ENCODE peak calls at places on chromosomes 12 and 14, in ten cellular contexts. D, S, T, C, K, O, R, I, U and N are unnamed samples.

GRCh38 chr12:575129-575502 is 88.1 kb downstream of the NINJ2 start:
- DNase-seq in D (peak), I (no peak), U (no peak), S (no peak), O (no peak), C (no peak), R (peak), K (no peak), T (no peak), N (no peak)

GRCh38 chr12:46468159-46468558 is 95.6 kb upstream of the SLC38A2 start:
- DNase-seq in O (no peak), C (peak), I (no peak), U (no peak), T (no peak), R (peak), D (no peak), K (peak), S (no peak), N (no peak)

GRCh38 chr12:1922985-1923384 is 4.5 kb upstream of the CACNA2D4 start:
- DNase-seq in U (no peak), S (no peak), D (peak), R (no peak), C (no peak), K (no peak), O (no peak), I (no peak), T (no peak), N (no peak)

GRCh38 chr12:21353487-21353886 is 18.8 kb upstream of the SLCO1A2 start:
- DNase-seq in C (no peak), K (no peak), T (no peak), O (no peak), D (no peak), R (no peak), S (no peak), I (no peak), U (no peak), N (no peak)

GRCh38 chr14:32727827-32728226 is 210.9 kb upstream of the NPAS3 start:
- DNase-seq in I (no peak), S (no peak), C (no peak), K (no peak), R (no peak), D (no peak), O (no peak), T (no peak), U (no peak), N (no peak)

GRCh38 chr12:104263580-104264358 is 39.8 kb upstream of the EID3 start:
- DNase-seq in U (no peak), D (no peak), O (no peak), I (no peak), T (no peak), R (peak), C (peak), K (no peak), S (no peak), N (no peak)

GRCh38 chr12:54371328-54372112 is 7.2 kb upstream of the GPR84 start:
- DNase-seq in K (peak), S (no peak), U (peak), R (no peak), T (no peak), O (peak), C (no peak), D (no peak), I (no peak), N (no peak)

GRCh38 chr14:56180754-56181542 is 62.7 kb downstream of the PELI2 start:
- DNase-seq in T (no peak), D (no peak), R (no peak), O (no peak), C (no peak), U (no peak), S (no peak), K (no peak), I (no peak), N (no peak)

GRCh38 chr12:61414470-61414869 is 845.7 kb upstream of the USP15 start:
- DNase-seq in D (no peak), I (no peak), S (no peak), T (no peak), U (no peak), O (no peak), R (peak), C (no peak), K (no peak), N (no peak)

GRCh38 chr14:87522575-87522974 is 470.4 kb downstream of the GALC start:
- DNase-seq in D (no peak), T (no peak), I (no peak), K (no peak), C (no peak), S (no peak), O (no peak), R (peak), U (no peak), N (no peak)

GRCh38 chr12:4278582-4278939 is 5.0 kb downstream of the CCND2 start:
- DNase-seq in O (peak), S (no peak), D (peak), I (peak), K (peak), C (no peak), U (no peak), R (no peak), T (no peak), N (no peak)

GRCh38 chr14:52121441-52121840 is 52.6 kb upstream of the NID2 start:
- DNase-seq in T (no peak), R (no peak), S (no peak), U (no peak), K (no peak), O (no peak), I (no peak), C (no peak), D (no peak), N (no peak)

GRCh38 chr14:91780452-91780851 is 48.6 kb upstream of the CATSPERB start:
- DNase-seq in S (no peak), D (no peak), K (no peak), T (no peak), R (no peak), I (no peak), O (no peak), C (no peak), U (no peak), N (no peak)

GRCh38 chr14:68665116-68665515 is 127.8 kb downstream of the ZFP36L1 start:
- DNase-seq in D (no peak), O (no peak), C (peak), S (no peak), K (no peak), R (no peak), U (no peak), T (no peak), I (no peak), N (no peak)

GRCh38 chr14:97791072-97791471 is 993.9 kb downstream of the VRK1 start:
- DNase-seq in U (no peak), K (no peak), C (no peak), S (no peak), I (no peak), D (no peak), T (no peak), O (no peak), R (no peak), N (no peak)

GRCh38 chr12:125999643-126000042 is 934.4 kb downstream of the AACS start:
- DNase-seq in S (no peak), R (no peak), C (no peak), U (no peak), T (no peak), O (no peak), K (no peak), I (no peak), D (no peak), N (no peak)

GRCh38 chr12:84874125-84874824 is 38.3 kb downstream of the SLC6A15 start:
- DNase-seq in I (no peak), O (no peak), T (peak), U (no peak), C (peak), K (no peak), D (no peak), R (peak), S (no peak), N (no peak)

GRCh38 chr12:5480218-5480952 is 48.5 kb downstream of the NTF3 start:
- DNase-seq in C (peak), T (no peak), O (no peak), S (no peak), K (no peak), D (no peak), I (no peak), U (no peak), R (no peak), N (no peak)

GRCh38 chr14:23513466-23514008 is 38.0 kb downstream of the ZFHX2 start:
- DNase-seq in U (no peak), S (no peak), T (no peak), K (no peak), C (no peak), R (no peak), O (no peak), I (no peak), D (no peak), N (no peak)

GRCh38 chr14:65002586-65003210 is 16.0 kb downstream of the FNTB start:
- DNase-seq in O (no peak), D (no peak), S (no peak), C (peak), K (no peak), I (no peak), R (no peak), U (no peak), T (no peak), N (no peak)

GRCh38 chr14:92726135-92726932 is 22.1 kb downstream of the LGMN start:
- DNase-seq in T (no peak), S (no peak), K (peak), I (no peak), O (no peak), U (peak), C (peak), D (peak), R (peak), N (no peak)

GRCh38 chr14:28759658-28760313 is 6.8 kb upstream of the FOXG1 start:
- DNase-seq in U (no peak), T (no peak), C (no peak), R (no peak), I (no peak), S (no peak), O (no peak), K (no peak), D (no peak), N (no peak)

GRCh38 chr12:11500222-11500860 is 105.0 kb upstream of the PRB2 start:
- DNase-seq in O (peak), I (peak), T (peak), C (peak), R (peak), K (peak), U (peak), S (peak), D (peak), N (peak)

GRCh38 chr14:36450550-36450949 is 69.5 kb downstream of the NKX2-1 start:
- DNase-seq in T (no peak), C (no peak), I (no peak), K (no peak), S (no peak), D (no peak), R (no peak), U (no peak), O (no peak), N (no peak)

GRCh38 chr14:78232666-78233065 is 62.5 kb downstream of the NRXN3 start:
- DNase-seq in S (no peak), R (no peak), C (no peak), O (no peak), U (no peak), I (no peak), K (no peak), D (no peak), T (no peak), N (no peak)

GRCh38 chr12:13171921-13172859 is 24.3 kb upstream of the EMP1 start:
- DNase-seq in R (peak), I (no peak), U (no peak), D (no peak), C (peak), T (peak), S (peak), O (no peak), K (no peak), N (no peak)

GRCh38 chr12:56129210-56129691 is 1.2 kb downstream of the ESYT1 start:
- DNase-seq in O (no peak), R (peak), T (peak), K (peak), S (peak), I (peak), D (peak), C (peak), U (peak), N (no peak)

GRCh38 chr12:25438638-25439037 is 114.4 kb downstream of the LMNTD1 start:
- DNase-seq in S (no peak), D (no peak), K (no peak), T (no peak), I (no peak), R (no peak), O (no peak), C (peak), U (no peak), N (no peak)

GRCh38 chr12:122981587-122982493 is 1.4 kb downstream of the ARL6IP4 start:
- DNase-seq in U (no peak), D (no peak), I (no peak), T (no peak), C (peak), O (no peak), S (no peak), R (no peak), K (no peak), N (no peak)

GRCh38 chr12:29113101-29113500 is 36.0 kb upstream of the FAR2 start:
- DNase-seq in R (peak), C (peak), O (no peak), U (no peak), K (no peak), I (no peak), D (no peak), T (no peak), S (no peak), N (no peak)

GRCh38 chr14:44612002-44612401 is 104.9 kb upstream of the FSCB start:
- DNase-seq in R (no peak), S (no peak), O (no peak), U (no peak), K (no peak), T (no peak), I (no peak), C (no peak), D (no peak), N (no peak)

GRCh38 chr14:30389134-30389900 is 169.6 kb upstream of the G2E3 start:
- DNase-seq in C (peak), U (no peak), D (no peak), K (peak), R (peak), I (no peak), T (no peak), O (no peak), S (no peak), N (no peak)

GRCh38 chr14:72738181-72738611 is 155.7 kb downstream of the DPF3 start:
- DNase-seq in S (no peak), K (no peak), O (no peak), T (no peak), C (peak), U (no peak), R (no peak), D (no peak), I (no peak), N (no peak)

GRCh38 chr14:24694680-24695079 is 60.7 kb upstream of the GZMB start:
- DNase-seq in U (no peak), K (no peak), O (no peak), S (no peak), D (no peak), C (no peak), R (no peak), I (no peak), T (no peak), N (no peak)

GRCh38 chr14:85439696-85440328 is 90.1 kb upstream of the FLRT2 start:
- DNase-seq in R (peak), C (peak), K (no peak), U (no peak), T (no peak), I (no peak), D (no peak), O (no peak), S (no peak), N (no peak)

GRCh38 chr12:32302218-32302826 is 97.0 kb upstream of the FGD4 start:
- DNase-seq in U (no peak), T (peak), D (no peak), K (no peak), R (peak), I (peak), O (no peak), S (peak), C (no peak), N (no peak)
- TF ChIP-seq CTCF in U (no peak), T (peak), D (peak), K (peak), R (peak), I (peak), O (no peak), S (peak), C (peak), N (peak)

DNA sequence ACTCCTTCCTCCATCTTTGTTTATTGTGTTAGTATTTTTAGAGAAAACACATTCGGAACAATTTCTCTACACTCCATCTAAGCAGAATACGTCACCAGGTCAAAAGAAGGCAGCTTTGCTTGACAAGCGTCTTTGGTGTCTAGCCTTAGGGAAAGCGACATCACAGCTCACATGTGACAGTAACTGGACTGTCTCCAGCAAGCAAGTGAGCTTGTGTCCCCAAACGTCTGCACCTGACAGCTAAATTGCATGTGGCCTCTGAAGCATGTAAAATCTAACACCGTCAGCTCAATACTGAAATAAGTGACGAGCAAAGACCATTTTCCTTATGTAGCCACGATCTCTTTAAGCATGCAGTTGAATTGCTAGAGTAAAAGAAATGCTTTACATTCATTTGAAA is 509.8 kb downstream of the GLT1D1 start:
- DNase-seq in U (no peak), I (no peak), T (no peak), S (no peak), K (no peak), D (no peak), O (no peak), R (no peak), C (no peak), N (no peak)
- TF ChIP-seq CTCF in U (no peak), I (no peak), T (no peak), S (no peak), K (no peak), D (no peak), O (no peak), R (no peak), C (no peak), N (no peak)

GRCh38 chr14:74606727-74607126 is 5.3 kb downstream of the LTBP2 start:
- DNase-seq in C (no peak), R (no peak), S (no peak), T (no peak), U (no peak), D (no peak), I (no peak), K (no peak), O (no peak), N (no peak)

GRCh38 chr14:74609721-74610120 is 2.3 kb downstream of the LTBP2 start:
- DNase-seq in D (no peak), C (peak), O (no peak), U (no peak), I (no peak), K (no peak), S (no peak), T (no peak), R (no peak), N (no peak)

GRCh38 chr14:74610866-74611671 is 968 bp downstream of the LTBP2 start:
- DNase-seq in U (no peak), O (no peak), C (peak), K (no peak), S (no peak), D (no peak), R (no peak), I (no peak), T (no peak), N (no peak)

GRCh38 chr14:74610199-74610865 is 1.7 kb downstream of the LTBP2 start:
- DNase-seq in R (no peak), O (no peak), T (no peak), U (no peak), I (no peak), D (no peak), K (no peak), S (no peak), C (no peak), N (no peak)

DNA sequence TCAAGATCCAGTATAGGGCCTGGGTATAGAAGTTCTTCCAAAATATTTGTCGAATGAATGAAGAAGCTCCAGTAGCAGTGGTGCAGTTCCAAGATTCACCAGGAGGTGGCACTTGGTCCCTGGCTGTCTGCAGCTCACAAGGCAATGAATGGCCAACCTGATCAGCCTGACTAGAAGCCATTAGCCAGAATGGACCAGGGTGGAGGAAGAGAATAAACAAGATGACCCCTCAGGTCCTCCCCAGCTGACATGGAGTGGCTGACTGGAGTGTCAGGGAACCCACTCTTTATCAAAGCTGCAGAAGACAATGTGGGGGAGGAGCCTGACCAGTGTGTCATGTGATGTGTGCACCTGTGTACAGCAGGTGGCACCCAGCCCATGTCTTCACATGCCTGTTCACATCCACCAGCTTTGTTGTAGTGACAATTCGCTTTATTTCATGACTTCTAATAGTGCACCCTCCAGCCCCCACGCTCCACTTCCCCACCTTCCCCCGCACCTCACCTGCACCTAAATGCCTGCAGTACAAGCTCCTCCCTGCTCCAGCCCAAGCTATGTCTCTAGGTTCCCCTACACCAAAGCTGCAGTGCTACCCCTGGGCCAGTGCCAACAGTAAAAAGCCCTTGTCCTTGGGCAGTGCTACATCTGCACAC is 3.0 kb downstream of the LTBP2 start:
- DNase-seq in C (peak), S (peak), O (peak), D (peak), T (peak), U (peak), R (peak), K (peak), I (peak), N (peak)
- TF ChIP-seq CTCF in C (peak), S (peak), O (peak), D (peak), T (peak), U (peak), R (peak), K (peak), I (peak), N (peak)

DNA sequence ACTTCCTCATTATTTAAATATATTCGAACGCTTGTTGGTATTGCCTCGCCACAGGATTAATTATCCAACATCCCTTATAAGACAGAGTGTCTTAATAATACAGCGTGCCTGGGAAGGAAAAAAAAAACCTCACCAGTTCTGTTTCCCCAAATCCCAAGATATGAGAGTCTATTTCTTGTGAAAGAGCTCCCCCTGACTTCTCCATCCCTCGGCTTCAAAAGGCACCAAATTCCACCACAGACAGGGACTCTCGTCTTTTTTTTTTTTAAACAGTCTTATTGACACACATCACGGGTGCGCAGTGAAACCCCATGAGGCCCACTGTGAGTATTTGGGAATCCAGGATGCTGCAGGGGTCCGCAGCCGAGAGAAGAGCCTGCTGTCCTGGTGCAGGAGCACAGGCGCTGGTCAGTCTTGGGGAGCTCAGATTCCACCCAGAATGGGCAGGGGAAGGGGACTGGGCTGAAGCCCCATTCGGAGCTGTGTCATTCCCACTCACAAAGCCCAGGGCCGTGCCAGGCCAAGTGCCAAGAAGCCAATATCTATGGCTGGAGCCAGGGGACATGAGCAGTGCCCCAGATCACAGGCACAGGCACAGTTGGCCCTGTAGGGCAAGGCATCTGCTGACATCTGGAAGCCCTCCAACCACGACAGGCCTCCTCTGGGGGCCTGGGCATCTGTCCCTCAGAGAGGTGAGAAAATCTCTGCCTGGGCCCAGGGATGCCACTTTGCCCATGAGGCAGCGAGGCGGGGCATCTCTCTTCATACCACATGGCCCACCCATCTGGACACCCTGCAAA is 71.9 kb downstream of the BCL11B start:
- DNase-seq in T (no peak), K (peak), D (no peak), C (no peak), I (no peak), O (no peak), R (no peak), U (no peak), S (no peak), N (no peak)
- TF ChIP-seq CTCF in T (no peak), K (peak), D (peak), C (no peak), I (no peak), O (no peak), R (no peak), U (no peak), S (no peak), N (no peak)